ENCODE peak calls at places on chromosomes 7 and 10, in four cellular contexts. Q is sigmoid colon, P is right lobe of liver, C is T-helper 17 cell. D is an unnamed sample.

GRCh38 chr10:11145498-11145855 is 127.8 kb downstream of the CELF2 start:
- DNase-seq in Q (no peak), P (no peak), C (peak), D (peak)

GRCh38 chr7:99729501-99730261 is 5.3 kb downstream of the CYP3A7 start:
- DNase-seq in P (no peak), Q (no peak), C (no peak), D (no peak)

GRCh38 chr10:110651044-110651958 is 7.2 kb downstream of the RBM20 start:
- DNase-seq in C (no peak), Q (peak), P (no peak), D (no peak)

GRCh38 chr10:80136134-80136571 is 3.6 kb downstream of the PLAC9 start:
- DNase-seq in Q (peak), P (no peak), C (no peak), D (peak)

GRCh38 chr7:149505551-149505950 is 7.9 kb upstream of the ZNF746 start:
- DNase-seq in P (no peak), C (no peak), Q (no peak), D (no peak)

GRCh38 chr10:27345455-27345909 is 104.9 kb upstream of the ACBD5 start:
- DNase-seq in Q (no peak), P (no peak), C (no peak), D (no peak)

GRCh38 chr10:37314862-37315261 is 189.5 kb downstream of the ANKRD30A start:
- DNase-seq in C (no peak), P (no peak), Q (no peak), D (no peak)

GRCh38 chr10:71270821-71271220 is 48.2 kb upstream of the SLC29A3 start:
- DNase-seq in C (no peak), P (no peak), Q (no peak), D (no peak)

GRCh38 chr7:148142660-148143248 is 447.8 kb upstream of the C7orf33 start:
- DNase-seq in P (no peak), Q (no peak), C (no peak), D (no peak)

GRCh38 chr7:106986450-106986977 is 58.0 kb upstream of the PRKAR2B start:
- DNase-seq in P (no peak), Q (no peak), C (no peak), D (no peak)

GRCh38 chr10:91635401-91636400 is 2.8 kb upstream of the PPP1R3C start:
- DNase-seq in C (no peak), P (no peak), Q (peak), D (peak)

GRCh38 chr7:32347244-32347828 is 142.8 kb downstream of the LSM5 start:
- DNase-seq in C (no peak), Q (no peak), P (no peak), D (no peak)

GRCh38 chr7:129169171-129169643 is 19.2 kb upstream of the SMO start:
- DNase-seq in Q (peak), P (peak), C (no peak), D (peak)

GRCh38 chr10:30683496-30683895 is 53.9 kb upstream of the LYZL2 start:
- DNase-seq in P (no peak), Q (no peak), C (no peak), D (no peak)

GRCh38 chr10:33993917-33994316 is 659.5 kb upstream of the NRP1 start:
- DNase-seq in P (no peak), C (no peak), Q (no peak), D (no peak)

GRCh38 chr7:9231683-9232082 is 798.3 kb downstream of the NXPH1 start:
- DNase-seq in C (no peak), P (no peak), Q (no peak), D (no peak)

GRCh38 chr7:51647931-51648351 is 331.3 kb upstream of the COBL start:
- DNase-seq in P (no peak), C (no peak), Q (peak), D (no peak)

GRCh38 chr7:69961396-69961795 is 363.1 kb downstream of the AUTS2 start:
- DNase-seq in Q (no peak), C (no peak), P (no peak), D (no peak)

GRCh38 chr10:59098811-59099452 is 77.5 kb upstream of the PHYHIPL start:
- DNase-seq in C (no peak), Q (no peak), P (no peak), D (no peak)

GRCh38 chr10:43209651-43210141 is 57.2 kb downstream of the RASGEF1A start:
- DNase-seq in Q (peak), C (peak), P (peak), D (peak)

GRCh38 chr10:57790703-57791102 is 477.0 kb downstream of the IPMK start:
- DNase-seq in C (no peak), Q (no peak), P (no peak), D (no peak)

GRCh38 chr7:94382155-94382554 is 12.5 kb upstream of the COL1A2 start:
- DNase-seq in C (no peak), P (no peak), Q (no peak), D (no peak)

GRCh38 chr7:127870231-127870907 is 160.9 kb downstream of the LRRC4 start:
- DNase-seq in C (no peak), P (no peak), Q (no peak), D (no peak)

GRCh38 chr7:47561715-47562446 is 20.0 kb downstream of the TNS3 start:
- DNase-seq in P (no peak), Q (no peak), C (no peak), D (no peak)

GRCh38 chr10:77925795-77926565 is 575 bp downstream of the DLG5 start:
- DNase-seq in P (peak), C (no peak), Q (peak), D (peak)

GRCh38 chr7:130982160-130982638 is 248.2 kb upstream of the KLF14 start:
- DNase-seq in Q (no peak), C (no peak), P (no peak), D (no peak)

GRCh38 chr7:380226-380550 is 90.2 kb downstream of the FOXL3 start:
- DNase-seq in P (no peak), Q (no peak), C (no peak), D (no peak)

GRCh38 chr10:79068562-79069324 is at the start of gene ZMIZ1:
- DNase-seq in Q (peak), C (peak), P (peak), D (peak)

GRCh38 chr7:46970131-46970430 is 611.8 kb downstream of the TNS3 start:
- DNase-seq in Q (no peak), C (no peak), P (no peak), D (no peak)

GRCh38 chr10:81081887-81082620 is 544.4 kb downstream of the SH2D4B start:
- DNase-seq in C (no peak), Q (no peak), P (no peak), D (peak)

GRCh38 chr10:98431016-98431415 is 15.7 kb downstream of the HPS1 start:
- DNase-seq in Q (no peak), P (no peak), C (no peak), D (no peak)

GRCh38 chr10:23070819-23071218 is 24.6 kb upstream of the MSRB2 start:
- DNase-seq in C (no peak), P (no peak), Q (no peak), D (no peak)

GRCh38 chr7:89054364-89054763 is 258.8 kb upstream of the TEX47 start:
- DNase-seq in C (no peak), P (no peak), Q (no peak), D (no peak)